ENCODE peak calls at places on chromosomes 11 and 22, in five cellular contexts. B is fibroblast of lung, H is body of pancreas, Y is substantia nigra, J is esophagus muscularis mucosa. K is an unnamed sample.

GRCh38 chr11:129680907-129681306 is 134.7 kb upstream of the TMEM45B start:
- DNase-seq in B (no peak), H (no peak), Y (no peak), J (no peak), K (no peak)

GRCh38 chr11:26134481-26135355 is 197.2 kb upstream of the ANO3 start:
- DNase-seq in B (peak), H (no peak), Y (no peak), J (no peak), K (peak)

GRCh38 chr11:65947133-65947532 is 1.9 kb downstream of the TSGA10IP start:
- DNase-seq in B (no peak), H (no peak), Y (no peak), J (no peak), K (no peak)

GRCh38 chr11:110747531-110747930 is 35.3 kb upstream of the ARHGAP20 start:
- DNase-seq in B (no peak), H (no peak), Y (no peak), J (no peak), K (no peak)

GRCh38 chr11:65440831-65441499 is 18.4 kb downstream of the NEAT1 start:
- DNase-seq in B (peak), H (peak), Y (no peak), J (no peak), K (peak)

GRCh38 chr11:68002943-68003845 is 703 bp downstream of the UNC93B1 start:
- DNase-seq in B (no peak), H (peak), Y (peak), J (no peak), K (peak)

GRCh38 chr22:44683237-44683636 is 18.8 kb upstream of the PRR5 start:
- DNase-seq in B (no peak), H (no peak), Y (no peak), J (no peak), K (no peak)

GRCh38 chr11:26490546-26490945 is 81.5 kb downstream of the MUC15 start:
- DNase-seq in B (peak), H (no peak), Y (no peak), J (no peak), K (no peak)

GRCh38 chr11:112129656-112130055 is 34.2 kb downstream of the IL18 start:
- DNase-seq in B (no peak), H (peak), Y (peak), J (no peak), K (no peak)

GRCh38 chr11:7582338-7582985 is 68.7 kb downstream of the PPFIBP2 start:
- DNase-seq in B (no peak), H (no peak), Y (no peak), J (no peak), K (no peak)

GRCh38 chr11:134497586-134497985 is 85.5 kb upstream of the B3GAT1 start:
- DNase-seq in B (no peak), H (no peak), Y (no peak), J (no peak), K (no peak)

GRCh38 chr22:19149047-19149883 is 827 bp downstream of the GSC2 start:
- DNase-seq in B (peak), H (no peak), Y (no peak), J (no peak), K (no peak)

GRCh38 chr22:36493690-36494110 is 12.3 kb upstream of the TXN2 start:
- DNase-seq in B (no peak), H (peak), Y (peak), J (no peak), K (no peak)

GRCh38 chr11:2699185-2699530 is 636 bp downstream of the KCNQ1OT1 start:
- DNase-seq in B (no peak), H (peak), Y (no peak), J (no peak), K (peak)

GRCh38 chr11:86069408-86070086 is 663 bp upstream of the PICALM start:
- DNase-seq in B (peak), H (peak), Y (peak), J (no peak), K (peak)

GRCh38 chr11:77093987-77094840 is 8.4 kb upstream of the OMP start:
- DNase-seq in B (no peak), H (no peak), Y (no peak), J (no peak), K (no peak)

GRCh38 chr11:59756845-59757244 is 1.7 kb downstream of the STX3 start:
- DNase-seq in B (peak), H (peak), Y (no peak), J (no peak), K (peak)

GRCh38 chr11:12287374-12288211 is 89.8 kb upstream of the PARVA start:
- DNase-seq in B (peak), H (peak), Y (no peak), J (peak), K (peak)
- H3K27ac ChIP-seq in B (peak), H (no peak), Y (no peak), J (peak), K (peak)

DNA sequence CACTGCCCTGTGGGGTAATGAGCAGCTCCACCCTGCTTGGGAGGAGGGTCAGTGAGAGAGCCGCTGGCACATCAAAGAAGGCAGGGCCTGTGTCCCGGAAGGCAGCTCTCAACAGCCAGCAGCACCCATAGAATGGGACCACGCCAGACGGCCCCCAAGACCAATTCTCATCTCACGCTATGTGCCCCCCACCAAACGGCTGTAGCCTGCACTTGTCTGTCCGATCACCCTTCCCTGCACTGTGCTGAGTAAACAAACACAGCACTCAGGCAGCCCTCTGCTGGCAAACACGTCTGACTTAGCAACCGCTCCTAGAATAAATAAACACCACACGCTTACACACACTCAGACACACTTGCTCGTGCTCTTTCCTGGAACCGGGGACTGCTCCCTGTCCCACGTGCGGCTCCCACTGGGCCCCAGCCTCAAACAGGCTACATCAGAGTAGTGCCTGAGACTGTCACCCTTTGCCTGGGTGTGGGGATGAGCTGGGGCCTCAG is 53.2 kb upstream of the CDON start:
- DNase-seq in B (peak), H (peak), Y (no peak), J (no peak), K (peak)
- H3K27ac ChIP-seq in B (peak), H (peak), Y (no peak), J (peak), K (no peak)

GRCh38 chr22:37892566-37893338 is 13.3 kb upstream of the MICALL1 start:
- DNase-seq in B (no peak), H (peak), Y (peak), J (no peak), K (no peak)
- H3K27ac ChIP-seq in B (no peak), H (peak), Y (peak), J (peak), K (no peak)

DNA sequence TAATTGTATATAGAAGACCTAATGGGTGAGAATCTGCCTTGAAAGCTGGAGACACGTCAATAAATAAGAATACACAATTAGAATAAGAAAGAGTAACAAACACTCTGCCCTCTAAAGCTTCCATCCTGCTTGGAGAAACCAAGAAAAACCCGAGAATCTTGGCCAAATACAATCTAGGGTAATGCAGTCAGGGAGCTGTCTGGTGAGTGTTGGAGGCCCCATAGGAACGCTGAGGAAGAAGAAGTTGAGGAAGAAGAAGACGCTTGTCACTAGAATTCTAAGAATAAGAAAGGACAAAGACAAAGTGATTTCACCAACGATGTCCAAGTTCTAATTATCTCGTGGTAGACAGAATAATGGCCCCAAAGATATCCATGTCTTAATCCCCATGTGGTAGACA is 4485.9 kb upstream of the OR11H1 start:
- DNase-seq in B (no peak), H (no peak), Y (no peak), J (no peak), K (no peak)
- H3K27ac ChIP-seq in B (no peak), H (no peak), Y (no peak), J (no peak), K (no peak)

K was measured in PC-3.